ENCODE peak calls at places on chromosomes 3 and 15, in ten cellular contexts. F is effector CD8-positive, alpha-beta T cell; O is fibroblast of mammary gland; T is NCI-H1417 treated with DMSO at 0.1 percent for 48 hours; R is NCI-H1694 treated with DMSO at 0.1 percent for 48 hours; J is T-helper 22 cell; I is BJ; D is stimulated activated CD4-positive, alpha-beta T cell treated with anti-CD3 and anti-CD28 coated beads, Interleukin-4, amount 100 ng/mL, for 24 hours; P is GM13976; S is fibroblast of the conjunctiva. Q is an unnamed sample.

GRCh38 chr15:81303241-81304225 is 20.4 kb downstream of the STARD5 start:
- DNase-seq in F (no peak), O (no peak), T (no peak), R (no peak), J (no peak), I (no peak), D (no peak), P (no peak), S (no peak), Q (no peak)

GRCh38 chr3:106345353-106346027 is 476.7 kb upstream of the CBLB start:
- DNase-seq in F (no peak), O (peak), T (no peak), R (no peak), J (no peak), I (peak), D (no peak), P (no peak), S (peak), Q (no peak)

GRCh38 chr3:33008282-33008681 is 56.8 kb downstream of the CCR4 start:
- DNase-seq in F (no peak), O (no peak), T (no peak), R (no peak), J (peak), I (no peak), D (no peak), P (no peak), S (no peak), Q (no peak)

GRCh38 chr15:42090375-42090774 is 4.0 kb downstream of the PLA2G4D start:
- DNase-seq in F (no peak), O (no peak), T (no peak), R (no peak), J (no peak), I (no peak), D (no peak), P (no peak), S (no peak), Q (no peak)

GRCh38 chr15:31480356-31481058 is 153.9 kb downstream of the KLF13 start:
- DNase-seq in F (no peak), O (no peak), T (no peak), R (no peak), J (no peak), I (no peak), D (no peak), P (no peak), S (no peak), Q (no peak)

GRCh38 chr3:17151598-17152373 is 267.0 kb downstream of the PLCL2 start:
- DNase-seq in F (peak), O (no peak), T (no peak), R (no peak), J (peak), I (no peak), D (peak), P (peak), S (no peak), Q (no peak)

GRCh38 chr3:190594171-190594570 is 80.3 kb downstream of the IL1RAP start:
- DNase-seq in F (no peak), O (no peak), T (no peak), R (no peak), J (no peak), I (no peak), D (no peak), P (no peak), S (no peak), Q (no peak)

GRCh38 chr15:84570164-84570692 is 30.6 kb upstream of the ZSCAN2 start:
- DNase-seq in F (peak), O (peak), T (no peak), R (no peak), J (peak), I (no peak), D (peak), P (peak), S (no peak), Q (no peak)

GRCh38 chr15:66722757-66723540 is 20.9 kb downstream of the SMAD6 start:
- DNase-seq in F (no peak), O (no peak), T (no peak), R (no peak), J (no peak), I (no peak), D (no peak), P (no peak), S (no peak), Q (no peak)

GRCh38 chr15:41566121-41566885 is 7.3 kb downstream of the TYRO3 start:
- DNase-seq in F (no peak), O (peak), T (no peak), R (no peak), J (no peak), I (no peak), D (no peak), P (no peak), S (no peak), Q (no peak)

GRCh38 chr3:71546781-71547180 is 36.7 kb downstream of the FOXP1 start:
- DNase-seq in F (no peak), O (no peak), T (no peak), R (no peak), J (no peak), I (no peak), D (no peak), P (no peak), S (no peak), Q (no peak)

GRCh38 chr3:58948018-58948417 is 101.8 kb downstream of the CFAP20DC start:
- DNase-seq in F (no peak), O (no peak), T (no peak), R (no peak), J (no peak), I (no peak), D (no peak), P (no peak), S (no peak), Q (no peak)

GRCh38 chr3:50450135-50450911 is 53.1 kb downstream of the CACNA2D2 start:
- DNase-seq in F (peak), O (peak), T (no peak), R (no peak), J (peak), I (no peak), D (peak), P (no peak), S (no peak), Q (peak)

GRCh38 chr3:106829206-106829605 is 548.0 kb upstream of the CCDC54 start:
- DNase-seq in F (no peak), O (no peak), T (no peak), R (no peak), J (no peak), I (no peak), D (no peak), P (no peak), S (no peak), Q (no peak)

GRCh38 chr3:191269289-191270085 is 59.7 kb upstream of the CCDC50 start:
- DNase-seq in F (no peak), O (peak), T (no peak), R (no peak), J (no peak), I (no peak), D (no peak), P (peak), S (no peak), Q (no peak)

GRCh38 chr3:152738656-152739055 is 96.3 kb upstream of the P2RY1 start:
- DNase-seq in F (no peak), O (peak), T (no peak), R (no peak), J (no peak), I (no peak), D (no peak), P (no peak), S (no peak), Q (no peak)

GRCh38 chr3:47681016-47681415 is 100.7 kb downstream of the SMARCC1 start:
- DNase-seq in F (no peak), O (no peak), T (no peak), R (no peak), J (no peak), I (no peak), D (no peak), P (no peak), S (no peak), Q (no peak)

GRCh38 chr15:69573815-69574472 is 121.3 kb downstream of the RPLP1 start:
- DNase-seq in F (no peak), O (peak), T (no peak), R (no peak), J (no peak), I (no peak), D (peak), P (peak), S (no peak), Q (no peak)

GRCh38 chr15:26521142-26521541 is 251.7 kb downstream of the GABRB3 start:
- DNase-seq in F (no peak), O (no peak), T (no peak), R (no peak), J (no peak), I (no peak), D (no peak), P (no peak), S (no peak), Q (no peak)

GRCh38 chr3:155500429-155500828 is 206.9 kb upstream of the STRIT1 start:
- DNase-seq in F (no peak), O (no peak), T (no peak), R (no peak), J (no peak), I (no peak), D (no peak), P (no peak), S (no peak), Q (no peak)

GRCh38 chr15:100690786-100691160 is 88.4 kb downstream of the ASB7 start:
- DNase-seq in F (no peak), O (no peak), T (no peak), R (no peak), J (no peak), I (no peak), D (no peak), P (no peak), S (no peak), Q (no peak)

GRCh38 chr15:68352401-68353062 is 75.0 kb downstream of the FEM1B start:
- DNase-seq in F (no peak), O (peak), T (no peak), R (no peak), J (no peak), I (peak), D (peak), P (no peak), S (peak), Q (no peak)

GRCh38 chr3:29642393-29643033 is 361.6 kb downstream of the RBMS3 start:
- DNase-seq in F (no peak), O (peak), T (no peak), R (no peak), J (no peak), I (peak), D (no peak), P (no peak), S (no peak), Q (no peak)

GRCh38 chr3:78013653-78014052 is 973.8 kb downstream of the ROBO2 start:
- DNase-seq in F (no peak), O (no peak), T (no peak), R (no peak), J (no peak), I (no peak), D (no peak), P (no peak), S (no peak), Q (no peak)

GRCh38 chr3:44058022-44058867 is 183.4 kb upstream of the TOPAZ1 start:
- DNase-seq in F (no peak), O (peak), T (no peak), R (no peak), J (no peak), I (no peak), D (peak), P (peak), S (peak), Q (no peak)

GRCh38 chr15:47551079-47551478 is 166.2 kb upstream of the SEMA6D start:
- DNase-seq in F (no peak), O (peak), T (no peak), R (no peak), J (no peak), I (no peak), D (no peak), P (no peak), S (no peak), Q (no peak)

GRCh38 chr3:16600771-16601538 is 4.3 kb downstream of the DAZL start:
- DNase-seq in F (peak), O (peak), T (peak), R (peak), J (peak), I (peak), D (peak), P (peak), S (peak), Q (peak)